ENCODE peak calls at places on chromosomes 6 and 20, in ten cellular contexts. X is M059J; Z is activated naive CD8-positive, alpha-beta T cell treated with anti-CD3 and anti-CD28 coated beads, Interleukin-2, amount 50 U/mL, for 24 hours; W is RKO; P is fibroblast of gingiva; H is stimulated activated CD4-positive, alpha-beta T cell treated with anti-CD3 and anti-CD28 coated beads, Interleukin-15, amount 100 ng/mL, for 24 hours; B is amygdala; Y is nucleus accumbens; Q is IMR-90; D is EH. E is an unnamed sample.

GRCh38 chr6:43851204-43851855 is 81.3 kb downstream of the VEGFA start:
- DNase-seq in D (peak), Z (no peak), B (no peak), H (no peak), W (no peak), X (peak), Q (peak), Y (no peak), P (peak), E (no peak)

GRCh38 chr6:107666084-107666981 is 157.8 kb downstream of the SCML4 start:
- DNase-seq in Y (no peak), H (no peak), Z (no peak), B (no peak), W (no peak), D (no peak), P (peak), Q (peak), X (peak), E (no peak)

GRCh38 chr6:129069006-129069405 is 186.1 kb downstream of the LAMA2 start:
- DNase-seq in B (no peak), Q (no peak), W (no peak), Y (no peak), X (no peak), H (no peak), D (peak), Z (no peak), P (peak), E (no peak)

GRCh38 chr6:167662881-167663205 is 163.9 kb upstream of the AFDN start:
- DNase-seq in W (no peak), D (no peak), Y (no peak), Q (no peak), P (no peak), Z (no peak), X (no peak), H (no peak), B (no peak), E (no peak)

GRCh38 chr20:46746972-46747371 is 37.5 kb downstream of the SLC2A10 start:
- DNase-seq in D (peak), Z (no peak), B (no peak), H (no peak), X (peak), W (peak), Y (no peak), Q (peak), P (no peak), E (no peak)

GRCh38 chr6:169723991-169724553 is at the start of gene PHF10:
- DNase-seq in D (peak), B (no peak), X (peak), P (peak), Q (no peak), W (peak), Z (peak), Y (no peak), H (peak), E (no peak)

GRCh38 chr6:92810913-92811312 is 608.4 kb downstream of the EPHA7 start:
- DNase-seq in H (peak), Z (peak), W (peak), D (no peak), Q (peak), X (no peak), P (no peak), B (no peak), Y (no peak), E (peak)

GRCh38 chr6:54980511-54981275 is 134.1 kb downstream of the FAM83B start:
- DNase-seq in P (peak), H (no peak), D (peak), X (peak), Z (no peak), B (no peak), Y (no peak), Q (peak), W (peak), E (no peak)

GRCh38 chr6:75693534-75693933 is 55.5 kb upstream of the MYO6 start:
- DNase-seq in Z (no peak), W (no peak), B (no peak), Y (no peak), Q (peak), D (peak), P (peak), H (no peak), X (no peak), E (peak)

GRCh38 chr6:149079911-149080501 is 237.5 kb upstream of the TAB2 start:
- DNase-seq in X (peak), W (no peak), Z (no peak), Y (no peak), B (no peak), D (peak), H (no peak), P (peak), Q (peak), E (no peak)

GRCh38 chr20:46272389-46273047 is 35.8 kb downstream of the CDH22 start:
- DNase-seq in D (no peak), P (no peak), H (no peak), Q (no peak), B (no peak), W (no peak), Z (no peak), X (no peak), Y (no peak), E (no peak)

E was measured in AML-193.